ENCODE peak calls at places on chromosomes 5 and 9, in six cellular contexts. L, U, Z, S, I and X are unnamed samples.
A peak's percentile ranks its signal among the peaks of the same experiment; 100 is the strongest.

GRCh38 chr9:92206490-92206889 is 87.0 kb downstream of the IARS1 start:
- DNase-seq in L (no peak), U (peak; percentile 3), Z (no peak), S (peak; percentile 6), I (no peak), X (peak; percentile 12)

GRCh38 chr5:122311888-122312669 is at the start of gene SNCAIP:
- DNase-seq in L (peak; percentile 56), U (peak; percentile 58), Z (peak; percentile 59), S (peak; percentile 36), I (peak; percentile 31), X (peak; percentile 41)

GRCh38 chr5:38830521-38831051 is 15.2 kb upstream of the OSMR start:
- DNase-seq in L (no peak), U (no peak), Z (no peak), S (peak; percentile 59), I (no peak), X (no peak)

GRCh38 chr5:10652151-10652550 is 88.3 kb downstream of the ANKRD33B start:
- DNase-seq in L (no peak), U (peak; percentile 29), Z (no peak), S (no peak), I (no peak), X (peak; percentile 11)

GRCh38 chr5:151480859-151481258 is 33.5 kb downstream of the SLC36A1 start:
- DNase-seq in L (no peak), U (no peak), Z (no peak), S (peak; percentile 31), I (no peak), X (peak; percentile 67)

GRCh38 chr9:110835859-110836271 is 167.3 kb downstream of the MUSK start:
- DNase-seq in L (no peak), U (no peak), Z (no peak), S (no peak), I (no peak), X (peak; percentile 84)

GRCh38 chr5:169165052-169165451 is 135.9 kb downstream of the SLIT3 start:
- DNase-seq in L (no peak), U (no peak), Z (no peak), S (no peak), I (no peak), X (no peak)

GRCh38 chr5:105953616-105954015 is 1717.1 kb downstream of the EFNA5 start:
- DNase-seq in L (no peak), U (no peak), Z (no peak), S (no peak), I (no peak), X (no peak)

GRCh38 chr9:97983524-97984187 is 515 bp downstream of the ANP32B start:
- DNase-seq in L (peak; percentile 77), U (peak; percentile 51), Z (peak; percentile 73), S (peak; percentile 35), I (peak; percentile 56), X (peak; percentile 29)

GRCh38 chr9:30235068-30235467 is 2149.4 kb upstream of the ACO1 start:
- DNase-seq in L (no peak), U (no peak), Z (no peak), S (no peak), I (no peak), X (no peak)

GRCh38 chr5:84647581-84647980 is 262.9 kb upstream of the EDIL3 start:
- DNase-seq in L (no peak), U (no peak), Z (no peak), S (no peak), I (no peak), X (no peak)

GRCh38 chr5:111407562-111407961 is 104.8 kb downstream of the STARD4 start:
- DNase-seq in L (no peak), U (no peak), Z (no peak), S (no peak), I (no peak), X (no peak)

GRCh38 chr9:72586388-72587160 is 65.2 kb downstream of the TMC1 start:
- DNase-seq in L (no peak), U (peak; percentile 42), Z (no peak), S (peak; percentile 97), I (no peak), X (peak; percentile 91)

GRCh38 chr9:133103183-133103986 is 17.7 kb downstream of the RALGDS start:
- DNase-seq in L (peak; percentile 83), U (peak; percentile 50), Z (peak; percentile 81), S (peak; percentile 46), I (peak; percentile 52), X (peak; percentile 30)

GRCh38 chr9:111232997-111233790 is 96.8 kb downstream of the OR2K2 start:
- DNase-seq in L (no peak), U (no peak), Z (no peak), S (no peak), I (no peak), X (no peak)

GRCh38 chr9:109779711-109780452 is at the start of gene PALM2AKAP2:
- DNase-seq in L (peak; percentile 71), U (no peak), Z (peak; percentile 55), S (peak; percentile 60), I (peak; percentile 24), X (peak; percentile 73)

GRCh38 chr9:77546391-77546790 is 101.7 kb downstream of the GNA14 start:
- DNase-seq in L (no peak), U (no peak), Z (no peak), S (peak; percentile 7), I (no peak), X (peak; percentile 7)

GRCh38 chr5:120539471-120539870 is 75.4 kb downstream of the PRR16 start:
- DNase-seq in L (no peak), U (no peak), Z (no peak), S (no peak), I (no peak), X (no peak)

GRCh38 chr5:141338538-141339306 is at the start of gene PCDHGA2:
- DNase-seq in L (no peak), U (peak; percentile 59), Z (no peak), S (peak; percentile 76), I (no peak), X (peak; percentile 64)

GRCh38 chr9:2299156-2299842 is 284.2 kb downstream of the SMARCA2 start:
- DNase-seq in L (peak; percentile 65), U (no peak), Z (peak; percentile 75), S (no peak), I (peak; percentile 70), X (no peak)

GRCh38 chr9:68950188-68950587 is 63.7 kb downstream of the PRKACG start:
- DNase-seq in L (no peak), U (no peak), Z (no peak), S (no peak), I (no peak), X (no peak)

GRCh38 chr5:180376511-180376910 is 23.4 kb upstream of the GFPT2 start:
- DNase-seq in L (no peak), U (no peak), Z (no peak), S (no peak), I (no peak), X (no peak)

GRCh38 chr9:73081979-73082657 is 69.5 kb upstream of the ANXA1 start:
- DNase-seq in L (no peak), U (peak; percentile 90), Z (no peak), S (peak; percentile 80), I (no peak), X (peak; percentile 58)

GRCh38 chr5:149141224-149141956 is at the start of gene ABLIM3:
- DNase-seq in L (peak; percentile 84), U (peak; percentile 76), Z (peak; percentile 80), S (peak; percentile 74), I (peak; percentile 45), X (peak; percentile 63)

GRCh38 chr9:131642496-131643083 is 97.3 kb downstream of the PRRT1B start:
- DNase-seq in L (peak; percentile 45), U (no peak), Z (no peak), S (no peak), I (no peak), X (no peak)

DNA sequence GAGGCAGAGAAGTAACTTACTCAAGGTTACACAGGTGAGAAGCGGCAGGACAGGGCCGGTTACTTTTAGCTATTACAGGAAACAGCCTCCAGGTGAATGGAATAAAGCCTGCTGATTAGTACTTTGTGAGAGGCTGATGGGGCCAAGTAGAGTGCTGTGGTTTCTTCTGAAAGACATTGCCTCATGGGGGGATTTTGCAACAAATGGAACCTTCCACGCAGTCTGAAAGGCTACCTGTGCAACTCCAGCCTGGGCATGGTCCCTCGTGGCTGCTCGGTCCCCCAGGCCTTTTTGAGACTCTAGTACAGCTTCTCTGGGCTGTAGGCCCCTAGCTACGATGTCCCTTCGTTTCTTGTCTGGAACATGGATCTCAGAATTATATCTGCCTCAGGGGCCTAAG is 2.0 kb downstream of the TMEM268 start:
- DNase-seq in L (no peak), U (no peak), Z (no peak), S (no peak), I (peak; percentile 29), X (no peak)
- H3K4me3 ChIP-seq in L (no peak overlapping the region), U (no peak overlapping the region), Z (no peak overlapping the region), S (no peak overlapping the region), I (peak overlapping the region; percentile 2), X (no peak overlapping the region)

GRCh38 chr9:63859475-63860215 is 1425.4 kb downstream of the FOXD4L5 start:
- DNase-seq in L (no peak), U (no peak), Z (peak; percentile 57), S (peak; percentile 0), I (peak; percentile 28), X (no peak)
- TF ChIP-seq CTCF in L (no peak), U (no peak), Z (no peak), S (no peak), I (no peak), X (no peak)

DNA sequence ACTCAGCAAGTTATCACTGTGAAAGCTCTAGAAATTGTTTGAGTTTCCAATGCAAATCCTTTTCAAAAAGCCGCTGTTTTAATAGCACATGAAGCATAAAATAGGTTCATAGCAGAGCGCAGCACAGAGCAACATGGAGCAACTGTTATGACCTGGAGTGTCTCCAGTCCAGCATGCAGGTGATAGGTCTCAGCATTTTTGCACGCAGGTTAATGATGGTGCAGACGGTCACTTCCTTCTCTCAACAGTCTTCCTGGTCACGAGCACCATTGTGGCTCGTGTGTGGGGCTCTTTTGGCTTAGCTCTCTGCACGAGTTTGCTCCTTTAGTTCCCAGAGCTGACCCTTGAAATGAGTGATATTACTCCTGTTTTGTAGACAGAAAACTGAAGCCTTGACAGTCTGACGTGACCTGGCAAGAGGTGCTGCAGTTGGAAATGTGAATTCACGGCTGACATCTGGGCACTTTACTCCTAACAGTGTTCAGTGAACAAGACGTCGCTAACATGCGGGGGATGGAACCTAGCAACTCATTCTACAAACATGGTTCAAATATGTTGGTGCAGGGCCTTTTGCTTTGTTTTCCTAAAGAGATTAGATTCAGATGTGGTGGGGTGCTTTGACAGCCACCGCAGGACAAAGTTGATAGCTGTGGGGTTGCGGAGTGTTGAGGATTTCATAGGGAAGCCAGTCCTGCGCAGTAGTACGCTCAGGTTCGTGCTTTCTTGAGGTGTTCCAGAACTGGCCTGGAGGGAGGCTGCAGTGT is 10.1 kb downstream of the TENT4A start:
- DNase-seq in L (no peak), U (no peak), Z (no peak), S (no peak), I (no peak), X (peak; percentile 12)
- H3K4me3 ChIP-seq in L (no peak overlapping the region), U (no peak overlapping the region), Z (no peak overlapping the region), S (no peak overlapping the region), I (no peak overlapping the region), X (no peak overlapping the region)

GRCh38 chr9:137968235-137968634 is 90.7 kb downstream of the CACNA1B start:
- DNase-seq in L (no peak), U (no peak), Z (peak; percentile 42), S (no peak), I (no peak), X (no peak)
- TF ChIP-seq CTCF in L (no peak), U (no peak), Z (no peak), S (no peak), I (no peak), X (no peak)